ENCODE peak calls at places on chromosomes 6 and 20, in nine cellular contexts. F, R, Z, J, B, O, W, Q and X are unnamed samples.

GRCh38 chr6:165676435-165677068 is 13.5 kb upstream of the PDE10A start:
- DNase-seq in F (no peak), R (no peak), Z (no peak), J (no peak), B (no peak), O (no peak), W (peak; percentile 88), Q (no peak), X (no peak)

GRCh38 chr6:42505377-42505702 is 53.6 kb upstream of the TRERF1 start:
- DNase-seq in F (no peak), R (no peak), Z (peak; percentile 61), J (no peak), B (peak; percentile 37), O (no peak), W (peak; percentile 82), Q (peak; percentile 43), X (no peak)

GRCh38 chr6:110649704-110650103 is 165.6 kb downstream of the CDK19 start:
- DNase-seq in F (no peak), R (no peak), Z (no peak), J (no peak), B (no peak), O (no peak), W (no peak), Q (no peak), X (no peak)

GRCh38 chr6:105909084-105909483 is 177.1 kb upstream of the PRDM1 start:
- DNase-seq in F (no peak), R (no peak), Z (no peak), J (no peak), B (no peak), O (no peak), W (no peak), Q (no peak), X (no peak)

GRCh38 chr6:117549606-117550005 is 52.7 kb downstream of the GOPC start:
- DNase-seq in F (no peak), R (no peak), Z (peak; percentile 27), J (no peak), B (no peak), O (no peak), W (no peak), Q (no peak), X (no peak)

GRCh38 chr20:32028647-32029372 is 18.6 kb downstream of the CCM2L start:
- DNase-seq in F (no peak), R (no peak), Z (no peak), J (no peak), B (no peak), O (peak; percentile 55), W (no peak), Q (no peak), X (no peak)

GRCh38 chr6:116465246-116465645 is 4.1 kb downstream of the CALHM6 start:
- DNase-seq in F (no peak), R (no peak), Z (no peak), J (no peak), B (no peak), O (no peak), W (no peak), Q (no peak), X (no peak)

GRCh38 chr6:3228046-3228671 is 706 bp upstream of the TUBB2B start:
- DNase-seq in F (no peak), R (no peak), Z (no peak), J (no peak), B (no peak), O (peak; percentile 81), W (no peak), Q (no peak), X (no peak)

GRCh38 chr6:25027221-25027916 is 91.6 kb upstream of the RIPOR2 start:
- DNase-seq in F (no peak), R (no peak), Z (peak; percentile 86), J (peak; percentile 70), B (no peak), O (no peak), W (no peak), Q (no peak), X (no peak)

GRCh38 chr6:27049863-27050781 is 197.4 kb upstream of the PRSS16 start:
- DNase-seq in F (no peak), R (no peak), Z (no peak), J (no peak), B (no peak), O (no peak), W (no peak), Q (no peak), X (no peak)

GRCh38 chr6:32517654-32518445 is 12.2 kb downstream of the HLA-DRB5 start:
- DNase-seq in F (no peak), R (no peak), Z (no peak), J (no peak), B (no peak), O (no peak), W (no peak), Q (no peak), X (no peak)

GRCh38 chr20:46820682-46821081 is 74.0 kb upstream of the EYA2 start:
- DNase-seq in F (no peak), R (no peak), Z (no peak), J (peak; percentile 71), B (no peak), O (no peak), W (no peak), Q (no peak), X (no peak)

GRCh38 chr6:15166121-15166520 is 79.7 kb upstream of the JARID2 start:
- DNase-seq in F (no peak), R (no peak), Z (no peak), J (no peak), B (no peak), O (no peak), W (no peak), Q (no peak), X (no peak)

GRCh38 chr20:15310361-15310760 is 972.9 kb upstream of the FLRT3 start:
- DNase-seq in F (no peak), R (no peak), Z (no peak), J (no peak), B (no peak), O (no peak), W (no peak), Q (no peak), X (peak; percentile 4)

DNA sequence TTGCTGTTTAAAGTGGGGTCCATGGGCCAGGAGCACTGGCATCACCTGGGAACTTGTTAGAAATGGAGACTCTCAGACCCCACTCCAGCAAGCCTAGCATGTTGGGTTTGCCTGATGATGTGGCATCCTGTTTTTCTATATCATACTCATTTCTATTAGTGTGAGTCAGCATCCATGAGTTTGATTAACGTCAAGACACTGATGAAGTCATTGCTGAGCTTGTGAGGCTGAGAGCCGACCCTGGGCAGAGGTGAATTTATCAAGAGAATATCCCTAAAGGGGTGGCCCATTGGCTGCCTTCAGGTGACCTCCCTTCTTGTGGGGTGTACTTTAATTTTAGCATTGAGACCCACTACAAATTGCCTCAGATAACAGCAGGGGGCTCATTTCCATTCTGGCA is 43.4 kb upstream of the RNF144B start:
- DNase-seq in F (no peak), R (no peak), Z (no peak), J (no peak), B (peak; percentile 44), O (no peak), W (peak; percentile 86), Q (peak; percentile 40), X (no peak)
- TF ChIP-seq CTCF in F (no peak), R (no peak), Z (no peak), J (no peak), B (no peak), O (no peak), W (no peak), Q (no peak), X (no peak)

DNA sequence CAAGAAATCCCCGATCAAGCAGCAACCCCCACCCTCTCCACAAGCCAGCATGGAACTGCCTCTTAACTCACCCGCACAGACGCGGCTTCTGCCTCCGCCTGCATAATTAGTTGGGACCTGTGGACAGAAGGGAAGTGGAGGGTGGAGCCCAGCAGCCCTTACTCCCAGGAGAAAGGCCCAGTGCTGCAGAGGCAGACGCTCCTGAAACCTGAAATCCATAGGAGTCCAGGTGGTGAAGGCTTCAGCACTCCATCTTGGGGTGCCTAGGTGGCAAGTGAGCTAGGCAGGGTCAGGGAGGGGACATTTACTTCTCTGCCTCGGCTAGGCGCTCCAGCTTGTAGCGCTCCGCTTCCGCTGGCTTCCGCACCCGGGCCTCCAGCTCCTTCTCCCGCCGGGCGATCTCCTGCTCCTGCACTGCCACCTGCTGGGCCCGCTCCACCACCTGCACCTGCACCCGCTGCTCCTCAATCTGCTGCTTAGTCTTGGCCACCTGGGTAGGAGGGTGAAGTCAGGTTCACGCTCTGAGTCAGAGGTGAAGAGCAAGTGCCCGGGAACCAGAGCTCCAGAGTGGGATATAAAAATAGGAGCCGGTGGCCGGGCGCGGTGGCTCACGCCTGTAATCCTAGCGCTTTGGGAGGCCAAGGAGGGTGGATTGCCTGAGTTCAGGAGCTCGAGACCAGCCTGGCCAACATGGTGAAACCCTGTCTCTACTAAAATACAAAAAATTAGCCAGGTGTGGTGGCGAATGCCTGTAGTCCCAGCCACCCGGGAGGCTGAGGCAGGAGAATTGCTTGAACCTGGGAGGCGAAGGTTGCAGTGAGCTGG is 10.7 kb downstream of the TUBB start:
- DNase-seq in F (peak; percentile 49), R (no peak), Z (peak; percentile 93), J (peak; percentile 92), B (no peak), O (peak; percentile 77), W (peak; percentile 48), Q (no peak), X (no peak)
- TF ChIP-seq CTCF in F (peak; percentile 41), R (no peak), Z (peak; percentile 88), J (peak; percentile 81), B (peak; percentile 64), O (peak; percentile 51), W (peak; percentile 43), Q (peak; percentile 64), X (peak; percentile 30)

DNA sequence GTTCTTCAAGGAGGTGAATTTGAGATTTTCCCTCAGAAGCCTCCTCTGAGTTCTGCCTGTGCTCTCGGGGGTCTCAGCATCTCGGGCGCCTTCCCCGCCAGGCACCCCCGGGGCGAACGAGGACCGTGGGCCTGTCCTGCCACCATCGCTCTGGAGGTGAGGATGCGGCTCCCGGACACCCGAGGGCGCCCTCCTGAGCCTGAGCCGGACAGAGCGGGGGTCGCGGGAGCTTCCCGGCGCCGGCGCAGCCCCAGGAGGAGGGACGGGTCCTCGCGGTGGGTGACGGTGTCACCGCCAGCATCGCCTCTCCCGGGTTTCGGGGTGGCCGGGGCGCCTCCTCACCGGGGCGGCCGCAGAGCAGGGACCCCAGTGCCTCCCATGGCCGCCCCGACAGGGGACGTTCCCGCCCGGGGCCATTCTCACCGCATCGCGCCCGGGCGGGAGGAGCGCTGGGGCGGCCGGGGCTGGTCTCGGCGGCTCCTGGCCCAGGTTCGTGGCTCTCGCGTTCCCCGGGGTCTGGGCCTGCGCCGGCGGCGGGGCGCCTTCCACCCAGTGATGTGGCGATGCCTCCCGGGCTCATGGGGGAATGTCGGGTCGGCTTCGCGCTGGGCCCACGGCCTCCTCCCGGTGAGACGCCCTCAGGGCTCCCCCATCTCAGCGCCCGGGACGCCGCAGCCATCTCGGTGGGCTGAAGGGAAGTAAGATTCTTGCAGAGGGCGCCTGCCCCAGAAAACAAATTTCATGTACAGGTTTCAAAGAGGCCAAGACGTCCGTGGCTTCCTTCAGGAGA is 210.5 kb downstream of the ERMARD start:
- DNase-seq in F (no peak), R (no peak), Z (no peak), J (peak; percentile 21), B (no peak), O (peak; percentile 32), W (no peak), Q (no peak), X (no peak)
- TF ChIP-seq CTCF in F (peak; percentile 38), R (no peak), Z (no peak), J (no peak), B (no peak), O (no peak), W (no peak), Q (no peak), X (peak; percentile 40)

DNA sequence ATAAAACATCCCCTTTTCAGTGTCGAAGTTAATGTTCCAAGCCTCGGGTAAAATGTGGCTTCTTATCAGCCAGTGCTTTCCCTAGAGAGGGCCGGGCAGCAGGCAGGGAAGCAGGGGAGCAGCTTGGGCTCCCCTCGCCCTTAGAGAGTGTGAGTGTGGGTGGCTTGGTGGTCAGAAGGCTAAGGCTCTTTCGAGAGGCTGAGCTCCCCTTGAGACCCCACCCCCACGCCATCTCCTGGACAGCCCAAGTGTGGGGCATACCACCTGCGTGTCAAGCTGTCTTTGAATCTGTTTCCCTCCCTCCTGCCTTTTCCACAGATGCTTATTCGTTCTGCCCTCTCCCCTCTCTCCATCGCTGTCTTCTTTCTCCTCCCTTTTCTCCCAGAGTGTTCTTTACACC is 95.1 kb upstream of the FOXP4 start:
- DNase-seq in F (no peak), R (no peak), Z (no peak), J (no peak), B (no peak), O (peak; percentile 54), W (no peak), Q (no peak), X (no peak)
- TF ChIP-seq CTCF in F (no peak), R (no peak), Z (no peak), J (no peak), B (peak; percentile 16), O (peak; percentile 18), W (peak; percentile 6), Q (no peak), X (no peak)